ENCODE peak calls at places on chromosomes 11 and 22, in ten cellular contexts. H is Kasumi-1; D is neuronal stem cell; A is ACHN; F is fibroblast of mammary gland; J is H7; C is activated CD4-positive, CD25-positive, alpha-beta regulatory T cell; B is spleen; W is sciatic nerve; S is pons. G is an unnamed sample.
A peak's percentile ranks its signal among the peaks of the same experiment; 100 is the strongest.

GRCh38 chr11:90629251-90629806 is 406.5 kb upstream of the CHORDC1 start:
- DNase-seq in D (no peak), J (no peak), C (no peak), S (no peak), H (no peak), B (no peak), F (no peak), W (no peak), A (no peak), G (no peak)

GRCh38 chr11:19903620-19904069 is 191.0 kb downstream of the NAV2 start:
- DNase-seq in J (peak; percentile 54), A (peak; percentile 77), S (peak; percentile 80), C (no peak), D (peak; percentile 72), W (peak; percentile 88), F (peak; percentile 80), H (peak; percentile 44), B (no peak), G (peak; percentile 28)

GRCh38 chr11:111305871-111306270 is 7.5 kb downstream of the POU2AF3 start:
- DNase-seq in S (no peak), H (peak; percentile 10), B (no peak), F (no peak), D (no peak), J (no peak), C (no peak), A (no peak), W (no peak), G (no peak)

GRCh38 chr11:129969973-129970372 is 32.7 kb downstream of the PRDM10 start:
- DNase-seq in S (no peak), F (no peak), J (no peak), D (no peak), W (no peak), B (no peak), H (peak; percentile 20), C (no peak), A (no peak), G (no peak)

GRCh38 chr11:2944953-2945756 is 15.9 kb upstream of the PHLDA2 start:
- DNase-seq in F (peak; percentile 86), D (peak; percentile 54), A (peak; percentile 46), J (peak; percentile 90), W (peak; percentile 94), B (peak; percentile 92), H (no peak), C (no peak), S (peak; percentile 93), G (no peak)

GRCh38 chr11:104841973-104842372 is 56.3 kb downstream of the CASP12 start:
- DNase-seq in W (no peak), C (no peak), D (no peak), F (no peak), B (no peak), J (no peak), A (no peak), H (no peak), S (no peak), G (no peak)

GRCh38 chr22:46830001-46830715 is 67.7 kb downstream of the TBC1D22A start:
- DNase-seq in A (peak; percentile 35), H (no peak), F (peak; percentile 49), B (peak; percentile 72), W (peak; percentile 76), D (no peak), C (no peak), J (peak; percentile 4), S (peak; percentile 49), G (no peak)

GRCh38 chr22:18056802-18057474 is 20.9 kb upstream of the PEX26 start:
- DNase-seq in W (no peak), J (no peak), D (no peak), S (no peak), H (no peak), A (no peak), B (peak; percentile 87), C (no peak), F (no peak), G (no peak)

GRCh38 chr11:130831506-130832385 is 84.5 kb downstream of the SNX19 start:
- DNase-seq in W (no peak), J (peak; percentile 57), A (no peak), S (no peak), H (no peak), B (no peak), D (no peak), F (peak; percentile 68), C (no peak), G (no peak)

GRCh38 chr11:116033931-116034553 is 529.8 kb upstream of the CADM1 start:
- DNase-seq in C (no peak), F (no peak), B (no peak), H (no peak), A (no peak), J (no peak), S (no peak), D (no peak), W (no peak), G (no peak)

GRCh38 chr11:17386331-17387084 is 2.0 kb downstream of the KCNJ11 start:
- DNase-seq in F (peak; percentile 42), C (peak; percentile 8), D (no peak), A (peak; percentile 51), S (peak; percentile 40), J (peak; percentile 83), W (no peak), B (peak; percentile 78), H (peak; percentile 72), G (peak; percentile 94)

GRCh38 chr22:37904572-37905533 is 1.2 kb upstream of the MICALL1 start:
- DNase-seq in D (no peak), S (peak; percentile 49), A (peak; percentile 94), J (no peak), F (peak; percentile 100), W (no peak), B (no peak), C (no peak), H (peak; percentile 48), G (peak; percentile 48)

GRCh38 chr22:49370841-49371301 is 456.8 kb downstream of the BRD1 start:
- DNase-seq in H (no peak), B (peak; percentile 54), F (no peak), W (peak; percentile 33), S (no peak), C (no peak), A (no peak), J (no peak), D (no peak), G (no peak)

GRCh38 chr11:70844387-70844786 is 408.0 kb downstream of the SHANK2 start:
- DNase-seq in C (no peak), B (no peak), A (no peak), H (no peak), J (peak; percentile 66), S (no peak), F (no peak), W (no peak), D (no peak), G (no peak)

GRCh38 chr11:113263458-113264095 is 50.8 kb upstream of the TTC12 start:
- DNase-seq in H (no peak), S (no peak), F (no peak), D (no peak), C (no peak), B (no peak), W (no peak), J (no peak), A (no peak), G (no peak)

GRCh38 chr22:42623301-42623751 is 8.6 kb upstream of the POLDIP3 start:
- DNase-seq in W (no peak), B (peak; percentile 84), A (no peak), F (no peak), S (no peak), H (peak; percentile 16), J (no peak), C (no peak), D (no peak), G (no peak)

GRCh38 chr11:78564037-78564888 is 10.4 kb downstream of the NARS2 start:
- DNase-seq in B (no peak), J (no peak), W (no peak), S (peak; percentile 84), A (peak; percentile 68), H (peak; percentile 74), F (peak; percentile 82), C (no peak), D (peak; percentile 43), G (no peak)

GRCh38 chr22:39715778-39716495 is 145.4 kb downstream of the CACNA1I start:
- DNase-seq in D (no peak), C (no peak), S (no peak), B (peak; percentile 59), H (no peak), J (no peak), A (no peak), W (peak; percentile 42), F (no peak), G (no peak)

GRCh38 chr11:114566273-114566672 is 6.6 kb upstream of the NXPE1 start:
- DNase-seq in F (no peak), D (peak; percentile 3), H (no peak), C (no peak), J (no peak), W (no peak), S (no peak), A (no peak), B (no peak), G (no peak)

GRCh38 chr22:22820626-22821025 is 67.0 kb upstream of the IGLL5 start:
- DNase-seq in F (no peak), W (no peak), H (no peak), C (no peak), A (no peak), D (no peak), J (no peak), S (no peak), B (peak; percentile 74), G (no peak)

GRCh38 chr11:75667831-75668507 is 869 bp downstream of the MAP6 start:
- DNase-seq in F (peak; percentile 20), A (peak; percentile 4), B (no peak), S (peak; percentile 44), W (peak; percentile 71), J (peak; percentile 95), C (no peak), H (no peak), D (peak; percentile 80), G (peak; percentile 17)

GRCh38 chr11:211741-212140 is 4.2 kb downstream of the RIC8A start:
- DNase-seq in H (no peak), B (no peak), W (peak; percentile 17), F (no peak), J (no peak), S (no peak), D (no peak), A (no peak), C (no peak), G (no peak)

GRCh38 chr22:21445437-21446127 is 21.6 kb upstream of the TMEM191C start:
- DNase-seq in W (peak; percentile 51), B (no peak), S (no peak), F (no peak), C (no peak), J (no peak), H (no peak), A (no peak), D (no peak), G (no peak)

GRCh38 chr11:72721276-72721675 is 30.9 kb downstream of the ARAP1 start:
- DNase-seq in A (no peak), J (no peak), D (no peak), F (no peak), B (no peak), S (no peak), W (no peak), H (no peak), C (no peak), G (no peak)

GRCh38 chr11:61754534-61755482 is 2.4 kb downstream of the MYRF start:
- DNase-seq in H (no peak), J (no peak), F (no peak), B (no peak), W (no peak), S (no peak), D (no peak), C (no peak), A (no peak), G (no peak)

GRCh38 chr11:132062031-132062430 is 691.6 kb downstream of the NTM start:
- DNase-seq in H (no peak), J (no peak), B (no peak), F (peak; percentile 10), C (no peak), A (no peak), S (no peak), W (no peak), D (no peak), G (no peak)

GRCh38 chr11:67301951-67302516 is 1.3 kb upstream of the SSH3 start:
- DNase-seq in W (peak; percentile 61), C (no peak), B (peak; percentile 81), F (peak; percentile 28), S (no peak), J (peak; percentile 91), A (peak; percentile 74), H (no peak), D (no peak), G (peak; percentile 28)

GRCh38 chr11:15770798-15771414 is 585.4 kb downstream of the SOX6 start:
- DNase-seq in J (peak; percentile 54), C (no peak), S (peak; percentile 24), W (no peak), D (peak; percentile 51), H (no peak), F (peak; percentile 36), B (no peak), A (peak; percentile 21), G (no peak)

G was measured in cerebellar nuclear complex.